ENCODE peak calls at places on chromosomes 1 and 21, in six cellular contexts. H, U, G, I, Y and O are unnamed samples.

GRCh38 chr1:71835442-71835813 is 446.9 kb downstream of the NEGR1 start:
- DNase-seq in Y (no peak), I (no peak), G (no peak), H (no peak), U (no peak), O (no peak)

GRCh38 chr1:226635456-226635941 is 86.9 kb downstream of the STUM start:
- DNase-seq in G (no peak), U (no peak), I (no peak), H (peak; percentile 96), Y (no peak), O (peak; percentile 4)

GRCh38 chr1:85245456-85245855 is 14.0 kb downstream of the C1orf52 start:
- DNase-seq in U (no peak), I (peak; percentile 11), Y (no peak), G (no peak), H (no peak), O (no peak)

GRCh38 chr1:247437551-247438535 is 20.1 kb downstream of the OR2B11 start:
- DNase-seq in I (no peak), H (no peak), U (no peak), G (no peak), Y (no peak), O (no peak)

GRCh38 chr21:45078877-45079281 is 4.5 kb downstream of the ADARB1 start:
- DNase-seq in U (no peak), H (no peak), G (no peak), I (peak; percentile 93), Y (no peak), O (no peak)

GRCh38 chr1:3092530-3092929 is 23.5 kb downstream of the PRDM16 start:
- DNase-seq in Y (no peak), G (no peak), H (no peak), I (no peak), U (no peak), O (no peak)

GRCh38 chr1:2383576-2383975 is 7.8 kb downstream of the MORN1 start:
- DNase-seq in G (no peak), Y (no peak), I (no peak), H (no peak), U (no peak), O (no peak)

GRCh38 chr1:214281902-214282695 is 1.1 kb downstream of the SMYD2 start:
- DNase-seq in I (peak; percentile 69), Y (peak; percentile 13), U (peak; percentile 77), G (no peak), H (peak; percentile 81), O (peak; percentile 31)

GRCh38 chr1:30955448-30956015 is 47.0 kb upstream of the SDC3 start:
- DNase-seq in Y (no peak), G (no peak), U (no peak), H (no peak), I (peak; percentile 29), O (no peak)

GRCh38 chr21:41195311-41195710 is 27.4 kb downstream of the BACE2 start:
- DNase-seq in U (no peak), Y (no peak), G (no peak), H (no peak), I (no peak), O (no peak)

GRCh38 chr1:95094923-95095322 is 22.2 kb upstream of the ALG14 start:
- DNase-seq in I (no peak), Y (peak; percentile 2), U (no peak), G (no peak), H (no peak), O (no peak)

GRCh38 chr1:176801553-176802020 is 338.6 kb downstream of the PAPPA2 start:
- DNase-seq in I (no peak), U (peak; percentile 33), H (no peak), Y (peak; percentile 62), G (peak; percentile 58), O (no peak)

GRCh38 chr1:172823534-172823933 is 164.6 kb downstream of the FASLG start:
- DNase-seq in Y (no peak), U (no peak), H (no peak), I (peak; percentile 17), G (no peak), O (peak; percentile 45)

GRCh38 chr1:12040457-12041051 is 21.3 kb downstream of the MIIP start:
- DNase-seq in U (no peak), G (no peak), H (peak; percentile 97), Y (no peak), I (peak; percentile 87), O (no peak)

GRCh38 chr1:61992257-61992656 is 202.4 kb upstream of the L1TD1 start:
- DNase-seq in G (no peak), Y (no peak), I (no peak), H (no peak), U (no peak), O (no peak)

GRCh38 chr1:247373721-247374141 is 42.1 kb upstream of the ZNF496 start:
- DNase-seq in Y (peak; percentile 50), I (peak; percentile 49), G (no peak), H (no peak), U (peak; percentile 56), O (peak; percentile 25)

GRCh38 chr21:37452222-37452621 is 85.6 kb downstream of the DYRK1A start:
- DNase-seq in H (no peak), Y (peak; percentile 84), I (peak; percentile 82), U (peak; percentile 62), G (no peak), O (no peak)

GRCh38 chr1:181655756-181656155 is 172.4 kb downstream of the CACNA1E start:
- DNase-seq in I (no peak), U (no peak), Y (no peak), G (no peak), H (no peak), O (no peak)

GRCh38 chr1:233587958-233588799 is 25.7 kb upstream of the KCNK1 start:
- DNase-seq in G (no peak), U (no peak), Y (peak; percentile 9), I (no peak), H (no peak), O (no peak)

GRCh38 chr1:50774759-50775351 is 185.2 kb downstream of the FAF1 start:
- DNase-seq in H (peak; percentile 77), G (peak; percentile 14), Y (peak; percentile 71), I (peak; percentile 82), U (no peak), O (peak; percentile 7)

GRCh38 chr1:147580200-147580557 is 38.9 kb downstream of the BCL9 start:
- DNase-seq in G (no peak), H (peak; percentile 57), I (peak; percentile 34), Y (no peak), U (no peak), O (no peak)

GRCh38 chr1:201396859-201397464 is 2.2 kb downstream of the LAD1 start:
- DNase-seq in U (no peak), H (peak; percentile 100), Y (no peak), I (no peak), G (no peak), O (no peak)

GRCh38 chr1:26161408-26162219 is 2.7 kb downstream of the FAM110D start:
- DNase-seq in I (peak; percentile 45), H (peak; percentile 48), G (peak; percentile 65), Y (peak; percentile 84), U (peak; percentile 84), O (peak; percentile 61)

GRCh38 chr1:114745351-114745750 is 12.4 kb downstream of the CSDE1 start:
- DNase-seq in H (no peak), G (no peak), U (no peak), I (peak; percentile 30), Y (no peak), O (no peak)

GRCh38 chr1:28917757-28918118 is 3.4 kb downstream of the EPB41 start:
- DNase-seq in I (no peak), U (no peak), Y (no peak), H (peak; percentile 22), G (no peak), O (no peak)

GRCh38 chr1:91199988-91200387 is 178.2 kb upstream of the ZNF644 start:
- DNase-seq in I (no peak), Y (no peak), U (no peak), H (no peak), G (no peak), O (no peak)

GRCh38 chr1:91201699-91202098 is 179.9 kb upstream of the ZNF644 start:
- DNase-seq in I (no peak), G (no peak), U (no peak), Y (no peak), H (no peak), O (no peak)

DNA sequence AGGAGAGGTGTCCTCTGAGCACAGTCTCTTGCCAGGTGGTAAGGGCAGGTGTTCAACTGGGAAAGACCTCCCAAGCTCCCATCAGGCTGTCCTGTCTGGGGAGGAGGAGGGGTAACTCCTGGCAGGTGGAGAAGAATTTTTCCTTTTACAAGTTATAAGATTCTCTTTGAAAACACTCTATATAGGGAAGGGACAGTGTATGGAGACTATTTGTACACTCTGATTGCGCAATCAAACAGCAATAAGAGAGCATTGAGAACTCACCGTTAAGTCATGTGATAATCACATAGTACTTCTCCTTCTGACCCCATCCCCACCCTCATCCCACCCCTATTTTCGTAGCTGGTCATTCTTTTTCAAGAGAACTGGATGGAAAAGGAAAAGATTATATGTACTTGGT is 179.3 kb upstream of the ZNF644 start:
- DNase-seq in H (no peak), Y (no peak), I (no peak), G (no peak), U (no peak), O (no peak)
- TF ChIP-seq CTCF in H (no peak), Y (no peak), I (no peak), G (no peak), U (no peak), O (no peak)

GRCh38 chr21:21046063-21046462 is 47.9 kb downstream of the NCAM2 start:
- DNase-seq in Y (no peak), U (no peak), G (no peak), H (no peak), I (no peak), O (no peak)
- H3K4me3 ChIP-seq in Y (no peak overlapping the region), U (no peak overlapping the region), G (no peak overlapping the region), H (no peak overlapping the region), I (no peak overlapping the region), O (no peak overlapping the region)

DNA sequence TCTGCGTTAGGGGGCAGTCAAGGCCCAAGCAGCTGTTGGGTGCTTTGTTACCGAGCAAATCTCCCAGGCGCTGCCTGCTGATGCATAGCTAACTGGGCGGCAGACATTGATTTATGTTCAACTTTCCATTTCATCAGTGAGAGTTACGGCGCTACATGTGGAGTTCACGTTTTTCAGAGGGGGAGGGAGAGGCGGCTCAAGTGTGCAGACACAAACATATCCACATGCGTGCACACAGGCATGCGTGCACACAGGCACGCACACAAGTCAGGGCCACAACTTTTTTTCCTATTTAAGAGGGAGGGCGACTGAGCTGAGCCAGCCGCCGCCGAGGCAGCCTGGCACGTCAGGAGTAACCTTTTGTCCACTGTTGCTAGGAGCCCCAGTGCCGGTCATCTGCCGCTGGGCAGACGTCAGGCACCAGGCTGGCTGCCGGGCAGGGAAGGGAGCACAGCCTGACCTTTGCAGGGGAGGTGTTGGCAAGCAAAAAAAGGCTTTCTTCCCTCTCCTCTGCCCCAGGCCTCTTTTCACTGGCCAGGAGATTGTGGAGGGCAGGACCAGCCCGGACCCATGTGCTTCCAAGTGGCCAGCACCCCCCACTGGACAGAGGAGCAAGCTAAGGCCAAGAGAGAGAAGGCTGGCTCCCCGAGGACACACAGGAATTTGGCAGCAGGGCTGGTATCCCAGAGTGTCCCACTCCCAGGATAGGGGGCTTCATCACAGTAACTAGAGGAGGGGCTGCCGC is 73.3 kb downstream of the MRPL37 start:
- DNase-seq in I (peak; percentile 72), G (peak; percentile 93), H (no peak), Y (no peak), U (peak; percentile 71), O (peak; percentile 83)
- TF ChIP-seq CTCF in I (peak; percentile 44), G (peak; percentile 96), H (no peak), Y (peak; percentile 20), U (peak; percentile 15), O (peak; percentile 72)

DNA sequence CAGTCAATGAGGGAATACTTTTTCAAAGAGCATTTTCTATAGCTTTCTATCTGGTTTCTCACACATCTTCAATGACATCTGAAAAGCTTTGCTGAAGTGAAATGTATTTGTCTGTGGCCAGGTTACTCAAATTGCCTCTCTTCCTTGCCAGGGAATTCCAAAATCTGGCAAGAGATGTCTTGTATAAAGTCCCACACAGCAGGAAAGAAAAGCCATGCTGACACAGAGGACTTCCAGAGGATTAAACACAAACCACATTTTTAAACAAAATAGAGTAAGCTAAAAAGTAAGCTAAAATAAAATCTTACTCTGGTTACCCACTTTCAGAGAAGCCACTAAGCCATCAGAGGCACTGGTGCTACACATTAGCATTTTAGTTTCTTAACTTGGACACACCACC is 93.1 kb upstream of the BCAR3 start:
- DNase-seq in Y (no peak), U (no peak), G (no peak), I (no peak), H (no peak), O (no peak)
- H3K4me3 ChIP-seq in Y (no peak overlapping the region), U (no peak overlapping the region), G (no peak overlapping the region), I (no peak overlapping the region), H (peak overlapping the region; percentile 49), O (no peak overlapping the region)